ENCODE peak calls at places on chromosomes 13 and 19, in six cellular contexts. H, S, X, O, C and I are unnamed samples.
A peak's percentile ranks its signal among the peaks of the same experiment; 100 is the strongest.

GRCh38 chr13:70613295-70613694 is 505.0 kb upstream of the KLHL1 start:
- DNase-seq in H (no peak), S (no peak), X (no peak), O (no peak), C (no peak), I (no peak)

GRCh38 chr19:46904114-46905060 is 43.6 kb downstream of the ARHGAP35 start:
- DNase-seq in H (no peak), S (no peak), X (peak; percentile 44), O (no peak), C (peak; percentile 91), I (no peak)

GRCh38 chr19:4844348-4845179 is 13.1 kb upstream of the TICAM1 start:
- DNase-seq in H (peak; percentile 79), S (no peak), X (peak; percentile 41), O (peak; percentile 82), C (no peak), I (no peak)

GRCh38 chr19:19459099-19459498 is 53.6 kb downstream of the GATAD2A start:
- DNase-seq in H (no peak), S (no peak), X (no peak), O (no peak), C (peak; percentile 36), I (no peak)

GRCh38 chr19:39031368-39032163 is 783 bp downstream of the FBXO27 start:
- DNase-seq in H (peak; percentile 98), S (peak; percentile 97), X (peak; percentile 92), O (peak; percentile 91), C (peak; percentile 89), I (no peak)

GRCh38 chr13:59680429-59681024 is 483.2 kb downstream of the DIAPH3 start:
- DNase-seq in H (peak; percentile 39), S (no peak), X (no peak), O (no peak), C (peak; percentile 33), I (no peak)

GRCh38 chr19:32570081-32570785 is 10.8 kb upstream of the PDCD5 start:
- DNase-seq in H (peak; percentile 60), S (peak; percentile 24), X (peak; percentile 38), O (peak; percentile 32), C (peak; percentile 63), I (peak; percentile 28)

GRCh38 chr19:3369337-3370213 is 3.2 kb downstream of the NFIC start:
- DNase-seq in H (peak; percentile 55), S (peak; percentile 77), X (peak; percentile 58), O (no peak), C (peak; percentile 76), I (no peak)

GRCh38 chr13:113445791-113446487 is 7.3 kb downstream of the ADPRHL1 start:
- DNase-seq in H (no peak), S (no peak), X (no peak), O (no peak), C (no peak), I (no peak)

GRCh38 chr19:54209748-54210494 is 9.3 kb downstream of the RPS9 start:
- DNase-seq in H (peak; percentile 97), S (peak; percentile 95), X (peak; percentile 95), O (peak; percentile 97), C (peak; percentile 98), I (peak; percentile 94)

GRCh38 chr13:68846663-68847062 is 1261.0 kb upstream of the ATXN8OS start:
- DNase-seq in H (no peak), S (no peak), X (no peak), O (no peak), C (no peak), I (no peak)